ENCODE peak calls at places on chromosomes 3 and 15, in four cellular contexts. X, M, Y and H are unnamed samples.

GRCh38 chr3:184816654-184817053 is 4.7 kb downstream of the VPS8 start:
- DNase-seq in X (no peak), M (no peak), Y (no peak), H (peak)

GRCh38 chr3:14957933-14958332 is 10.6 kb downstream of the NR2C2 start:
- DNase-seq in X (no peak), M (no peak), Y (no peak), H (no peak)

GRCh38 chr3:113241292-113242033 is 30.1 kb downstream of the BOC start:
- DNase-seq in X (no peak), M (no peak), Y (no peak), H (no peak)

GRCh38 chr15:88448991-88449461 is 18.2 kb downstream of the MRPL46 start:
- DNase-seq in X (no peak), M (no peak), Y (no peak), H (no peak)

GRCh38 chr3:94009612-94010011 is 18.8 kb downstream of the STX19 start:
- DNase-seq in X (no peak), M (no peak), Y (peak), H (no peak)

GRCh38 chr3:139122221-139122581 is 77.5 kb upstream of the PRR23C start:
- DNase-seq in X (no peak), M (no peak), Y (no peak), H (no peak)

GRCh38 chr3:152205097-152205593 is 63.6 kb upstream of the MBNL1 start:
- DNase-seq in X (no peak), M (no peak), Y (no peak), H (no peak)

GRCh38 chr15:63694184-63694583 is 97.0 kb downstream of the FBXL22 start:
- DNase-seq in X (no peak), M (no peak), Y (no peak), H (no peak)

GRCh38 chr3:17469520-17469919 is 272.9 kb downstream of the TBC1D5 start:
- DNase-seq in X (no peak), M (no peak), Y (no peak), H (no peak)

GRCh38 chr3:120793601-120794000 is 51.1 kb downstream of the GTF2E1 start:
- DNase-seq in X (no peak), M (no peak), Y (no peak), H (no peak)

GRCh38 chr3:14439501-14440167 is 37.2 kb downstream of the SLC6A6 start:
- DNase-seq in X (peak), M (peak), Y (peak), H (peak)

GRCh38 chr15:38474155-38474757 is 20.3 kb downstream of the FAM98B start:
- DNase-seq in X (no peak), M (peak), Y (peak), H (no peak)

GRCh38 chr3:187737401-187738088 is 7.7 kb downstream of the BCL6 start:
- DNase-seq in X (peak), M (no peak), Y (no peak), H (peak)

GRCh38 chr3:135056084-135056730 is 261.1 kb downstream of the EPHB1 start:
- DNase-seq in X (no peak), M (no peak), Y (no peak), H (no peak)

GRCh38 chr15:78397382-78397781 is 40.6 kb upstream of the IREB2 start:
- DNase-seq in X (no peak), M (no peak), Y (no peak), H (no peak)

GRCh38 chr15:64001148-64001547 is 45.1 kb downstream of the DAPK2 start:
- DNase-seq in X (no peak), M (no peak), Y (no peak), H (no peak)

GRCh38 chr15:101141926-101142527 is 109.8 kb downstream of the CHSY1 start:
- DNase-seq in X (no peak), M (no peak), Y (no peak), H (no peak)

GRCh38 chr3:161700998-161701397 is 204.4 kb downstream of the OTOL1 start:
- DNase-seq in X (no peak), M (no peak), Y (peak), H (no peak)

GRCh38 chr15:33506781-33507180 is 196.0 kb downstream of the RYR3 start:
- DNase-seq in X (no peak), M (no peak), Y (no peak), H (no peak)

GRCh38 chr3:10517616-10518015 is 12.2 kb upstream of the ATP2B2 start:
- DNase-seq in X (no peak), M (no peak), Y (no peak), H (no peak)

GRCh38 chr3:57892423-57892822 is 115.8 kb upstream of the FLNB start:
- DNase-seq in X (no peak), M (no peak), Y (no peak), H (no peak)

GRCh38 chr15:99176757-99177156 is 71.9 kb downstream of the SYNM start:
- DNase-seq in X (no peak), M (no peak), Y (no peak), H (no peak)

GRCh38 chr15:64693134-64693533 is 82.3 kb downstream of the RBPMS2 start:
- DNase-seq in X (no peak), M (no peak), Y (no peak), H (peak)